ENCODE peak calls at places on chromosomes 5 and 9, in eight cellular contexts. S is MCF 10A, B is adrenal gland, E is mesothelial cell of epicardium, K is heart left ventricle, F is endodermal cell, A is H1, C is cardiac fibroblast. G is an unnamed sample.

GRCh38 chr9:107360098-107360497 is 77.0 kb downstream of the RAD23B start:
- DNase-seq in S (no peak), B (peak), E (no peak), K (no peak), F (no peak), A (no peak), C (no peak), G (no peak)

GRCh38 chr9:91166796-91167366 is 194.8 kb downstream of the AUH start:
- DNase-seq in S (no peak), B (no peak), E (no peak), K (no peak), F (no peak), A (no peak), C (no peak), G (no peak)

GRCh38 chr9:136244116-136244775 is 1.4 kb downstream of the QSOX2 start:
- DNase-seq in S (no peak), B (no peak), E (no peak), K (no peak), F (no peak), A (no peak), C (no peak), G (no peak)

GRCh38 chr5:83256091-83256775 is 178.9 kb downstream of the XRCC4 start:
- DNase-seq in S (peak), B (no peak), E (no peak), K (no peak), F (no peak), A (no peak), C (peak), G (peak)

GRCh38 chr5:16160706-16161105 is 18.9 kb downstream of the MARCHF11 start:
- DNase-seq in S (peak), B (no peak), E (no peak), K (no peak), F (peak), A (no peak), C (peak), G (peak)

GRCh38 chr9:34989946-34990635 is 546 bp downstream of the DNAJB5 start:
- DNase-seq in S (no peak), B (peak), E (peak), K (peak), F (peak), A (no peak), C (peak), G (peak)

GRCh38 chr9:71302776-71303175 is 181.4 kb upstream of the TRPM3 start:
- DNase-seq in S (no peak), B (no peak), E (no peak), K (no peak), F (no peak), A (no peak), C (no peak), G (no peak)

GRCh38 chr9:21677834-21678233 is 124.6 kb upstream of the MTAP start:
- DNase-seq in S (peak), B (no peak), E (no peak), K (no peak), F (no peak), A (no peak), C (peak), G (no peak)

GRCh38 chr5:153883829-153884228 is 154.9 kb downstream of the FAM114A2 start:
- DNase-seq in S (no peak), B (no peak), E (no peak), K (no peak), F (peak), A (no peak), C (no peak), G (no peak)

GRCh38 chr9:2271426-2271825 is 256.3 kb downstream of the SMARCA2 start:
- DNase-seq in S (peak), B (peak), E (no peak), K (no peak), F (peak), A (peak), C (peak), G (peak)

GRCh38 chr9:4131946-4132345 is 167.9 kb downstream of the GLIS3 start:
- DNase-seq in S (no peak), B (no peak), E (no peak), K (no peak), F (no peak), A (no peak), C (no peak), G (no peak)

GRCh38 chr5:150582281-150582791 is 58.1 kb upstream of the SYNPO start:
- DNase-seq in S (no peak), B (no peak), E (peak), K (peak), F (peak), A (no peak), C (peak), G (peak)

GRCh38 chr5:140266471-140267200 is 36.3 kb downstream of the PFDN1 start:
- DNase-seq in S (no peak), B (no peak), E (no peak), K (no peak), F (no peak), A (no peak), C (no peak), G (no peak)

GRCh38 chr5:35626108-35626507 is 8.4 kb downstream of the SPEF2 start:
- DNase-seq in S (no peak), B (no peak), E (no peak), K (no peak), F (no peak), A (no peak), C (no peak), G (no peak)

GRCh38 chr5:35622974-35623373 is 5.3 kb downstream of the SPEF2 start:
- DNase-seq in S (no peak), B (no peak), E (no peak), K (no peak), F (no peak), A (no peak), C (no peak), G (no peak)

GRCh38 chr5:35626553-35626952 is 8.9 kb downstream of the SPEF2 start:
- DNase-seq in S (no peak), B (no peak), E (no peak), K (no peak), F (no peak), A (no peak), C (no peak), G (no peak)
- TF ChIP-seq CTCF in S (no peak), B (no peak), E (no peak), K (no peak), F (no peak), A (no peak), C (no peak), G (no peak)

GRCh38 chr5:111749303-111750026 is 7.5 kb downstream of the NREP start:
- DNase-seq in S (no peak), B (no peak), E (no peak), K (no peak), F (no peak), A (no peak), C (no peak), G (no peak)
- TF ChIP-seq CTCF in S (no peak), B (no peak), E (no peak), K (no peak), F (no peak), A (no peak), C (no peak), G (no peak)

GRCh38 chr9:93588641-93589609 is 12.5 kb downstream of the PHF2 start:
- DNase-seq in S (no peak), B (peak), E (no peak), K (no peak), F (peak), A (no peak), C (no peak), G (no peak)

GRCh38 chr9:93586290-93587057 is 10.1 kb downstream of the PHF2 start:
- DNase-seq in S (no peak), B (peak), E (no peak), K (no peak), F (peak), A (no peak), C (no peak), G (no peak)

GRCh38 chr9:93587284-93587650 is 10.9 kb downstream of the PHF2 start:
- DNase-seq in S (no peak), B (no peak), E (no peak), K (no peak), F (peak), A (no peak), C (no peak), G (no peak)

GRCh38 chr9:93589688-93590087 is 13.3 kb downstream of the PHF2 start:
- DNase-seq in S (no peak), B (peak), E (no peak), K (no peak), F (peak), A (no peak), C (peak), G (peak)

DNA sequence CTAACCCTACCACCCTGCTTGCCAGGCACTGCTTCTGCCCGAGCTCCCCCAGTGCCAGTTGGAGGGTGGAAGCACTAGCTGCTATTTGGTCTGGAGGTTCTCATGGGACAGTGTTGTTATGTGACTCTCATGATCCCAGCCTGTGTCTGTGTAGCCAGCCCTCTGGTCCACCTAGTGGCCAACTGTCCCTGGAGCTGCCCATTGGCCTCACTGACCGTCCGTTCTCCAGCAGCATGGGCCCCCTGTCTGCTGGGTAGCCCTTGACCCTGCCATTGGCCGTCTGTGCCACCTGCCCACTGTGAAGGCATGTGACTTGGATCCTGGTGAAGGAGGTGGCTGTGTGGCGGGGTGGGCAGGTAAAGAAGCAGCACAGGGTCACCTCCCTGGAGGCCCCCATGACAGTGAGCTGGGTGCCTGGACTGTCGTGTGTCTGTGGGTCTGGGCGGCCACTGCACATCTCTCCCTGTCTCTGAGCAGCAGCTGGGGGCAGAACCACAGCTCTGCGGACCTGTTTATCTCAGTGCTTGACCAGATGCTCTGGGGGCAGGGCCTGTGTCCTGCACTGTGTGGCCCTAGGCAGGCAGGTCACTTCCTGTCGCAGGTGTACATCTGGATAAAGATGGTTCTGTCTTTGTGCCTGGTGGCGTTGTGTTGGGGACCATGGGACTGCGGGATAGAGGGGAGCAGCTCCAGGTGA is 11.4 kb downstream of the PHF2 start:
- DNase-seq in S (no peak), B (peak), E (no peak), K (no peak), F (peak), A (no peak), C (no peak), G (no peak)
- TF ChIP-seq CTCF in S (no peak), B (no peak), E (no peak), K (no peak), F (peak), A (peak), C (peak), G (peak)

DNA sequence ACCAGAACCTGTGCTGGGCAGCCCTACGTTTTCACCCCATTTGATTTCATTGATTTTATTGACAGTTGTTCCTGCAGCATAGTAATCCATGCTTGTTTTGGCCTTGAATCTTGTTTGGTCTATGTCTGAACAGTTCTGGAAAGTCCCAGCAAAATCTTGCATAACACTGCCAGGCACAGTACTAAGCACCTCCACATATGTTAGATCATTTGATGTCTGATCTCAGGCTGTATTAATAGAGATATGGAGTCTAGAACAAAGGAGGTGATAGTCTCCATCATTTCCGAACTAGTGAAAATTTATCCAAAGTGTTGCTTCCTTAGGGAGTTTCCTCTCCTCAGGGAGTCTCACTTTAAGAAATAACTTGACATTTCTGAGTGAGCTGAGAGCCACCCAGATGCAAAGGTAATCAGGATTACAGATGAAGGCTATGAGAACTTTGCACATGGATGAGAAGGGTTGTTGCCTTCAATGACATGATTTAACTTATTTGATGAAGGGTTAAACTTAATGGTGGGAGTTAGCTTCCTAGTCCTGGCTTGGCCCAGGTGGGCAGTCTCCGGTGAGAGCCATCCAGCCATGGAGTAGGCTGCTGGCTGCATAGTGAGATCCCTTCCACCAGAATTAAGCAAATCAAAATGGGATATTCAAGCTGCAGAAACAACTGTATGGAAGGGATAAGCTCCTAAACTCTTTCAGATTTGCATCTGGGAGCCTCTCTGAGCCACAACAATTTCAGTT is 173.8 kb upstream of the MVB12B start:
- DNase-seq in S (no peak), B (peak), E (no peak), K (no peak), F (no peak), A (no peak), C (no peak), G (no peak)
- TF ChIP-seq CTCF in S (no peak), B (no peak), E (no peak), K (no peak), F (no peak), A (no peak), C (no peak), G (no peak)

GRCh38 chr5:134224905-134225779 is 731 bp downstream of the PPP2CA start:
- DNase-seq in S (peak), B (peak), E (peak), K (peak), F (peak), A (no peak), C (peak), G (peak)
- TF ChIP-seq CTCF in S (no peak), B (no peak), E (no peak), K (peak), F (peak), A (peak), C (no peak), G (peak)

GRCh38 chr5:173010547-173011464 is 27.2 kb downstream of the ATP6V0E1 start:
- DNase-seq in S (no peak), B (peak), E (no peak), K (peak), F (peak), A (no peak), C (peak), G (peak)
- TF ChIP-seq CTCF in S (no peak), B (peak), E (no peak), K (peak), F (peak), A (peak), C (peak), G (peak)

GRCh38 chr5:75167345-75167744 is 69.3 kb downstream of the ANKRD31 start:
- DNase-seq in S (peak), B (no peak), E (no peak), K (no peak), F (no peak), A (no peak), C (no peak), G (no peak)
- TF ChIP-seq CTCF in S (no peak), B (no peak), E (peak), K (no peak), F (peak), A (peak), C (peak), G (peak)

DNA sequence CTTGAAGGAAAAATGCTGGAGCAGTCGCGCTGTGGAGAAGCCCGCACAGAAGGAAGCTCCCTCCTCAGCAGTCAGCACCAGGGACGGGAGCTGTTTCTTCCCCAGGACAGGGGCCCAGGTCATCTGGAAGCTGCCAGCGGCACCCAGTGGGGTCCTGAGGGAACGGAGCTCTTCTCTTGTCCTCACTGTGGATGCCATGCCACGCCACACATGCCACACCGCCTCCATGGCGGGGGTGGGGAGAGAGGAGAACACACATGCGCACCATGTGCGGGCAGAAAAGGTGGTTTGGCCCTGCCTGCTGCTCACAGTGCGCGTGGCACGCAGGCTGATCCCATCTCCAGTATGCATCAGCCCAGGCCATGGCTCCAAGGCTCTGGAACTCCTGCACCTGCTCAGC is 41.7 kb upstream of the ZNF354B start:
- DNase-seq in S (no peak), B (no peak), E (no peak), K (no peak), F (no peak), A (no peak), C (no peak), G (no peak)
- TF ChIP-seq CTCF in S (no peak), B (no peak), E (no peak), K (no peak), F (peak), A (no peak), C (no peak), G (no peak)

GRCh38 chr5:54959673-54960418 is 25.5 kb downstream of the ESM1 start:
- DNase-seq in S (peak), B (no peak), E (no peak), K (no peak), F (peak), A (peak), C (peak), G (peak)
- TF ChIP-seq CTCF in S (peak), B (no peak), E (no peak), K (no peak), F (peak), A (peak), C (peak), G (peak)

G was measured in cardiac muscle cell.